ENCODE peak calls at places on chromosome 14, in four cellular contexts. D is H1, A is upper lobe of left lung, S is HCT116. M is an unnamed sample.

GRCh38 chr14:56119221-56119967 is 1.2 kb downstream of the PELI2 start:
- DNase-seq in A (peak), S (no peak), D (peak), M (peak)

GRCh38 chr14:44941591-44941990 is 20.2 kb downstream of the KLHL28 start:
- DNase-seq in S (no peak), A (no peak), D (no peak), M (no peak)

GRCh38 chr14:35632276-35633071 is 98.5 kb downstream of the INSM2 start:
- DNase-seq in A (no peak), D (no peak), S (no peak), M (no peak)

GRCh38 chr14:90381011-90381790 is 15.6 kb upstream of the CALM1 start:
- DNase-seq in D (no peak), A (no peak), S (no peak), M (peak)

GRCh38 chr14:36275741-36276140 is 44.7 kb downstream of the MBIP start:
- DNase-seq in D (no peak), S (no peak), A (no peak), M (no peak)

GRCh38 chr14:67557118-67557517 is 24.0 kb downstream of the PLEKHH1 start:
- DNase-seq in S (no peak), D (no peak), A (no peak), M (no peak)

GRCh38 chr14:43116341-43116740 is 1390.7 kb downstream of the FSCB start:
- DNase-seq in D (no peak), A (no peak), S (no peak), M (no peak)

GRCh38 chr14:97005908-97006307 is 208.7 kb downstream of the VRK1 start:
- DNase-seq in S (no peak), A (no peak), D (no peak), M (no peak)

GRCh38 chr14:71692496-71692895 is 239.7 kb upstream of the RGS6 start:
- DNase-seq in A (no peak), S (no peak), D (no peak), M (no peak)

GRCh38 chr14:89236846-89237245 is 180.2 kb downstream of the FOXN3 start:
- DNase-seq in D (no peak), A (no peak), S (no peak), M (no peak)

GRCh38 chr14:90616881-90617280 is 199.3 kb downstream of the TTC7B start:
- DNase-seq in A (no peak), D (no peak), S (no peak), M (no peak)

GRCh38 chr14:104383088-104383805 is 196.3 kb upstream of the C14orf180 start:
- DNase-seq in A (peak), D (no peak), S (no peak), M (no peak)

GRCh38 chr14:84825481-84825880 is 704.5 kb upstream of the FLRT2 start:
- DNase-seq in D (no peak), A (no peak), S (no peak), M (no peak)

GRCh38 chr14:95260537-95261440 is 58.9 kb downstream of the CLMN start:
- DNase-seq in D (no peak), S (no peak), A (no peak), M (no peak)

GRCh38 chr14:93430319-93430801 is 379 bp upstream of the UNC79 start:
- DNase-seq in D (peak), A (peak), S (no peak), M (no peak)

GRCh38 chr14:71591929-71592328 is 340.3 kb upstream of the RGS6 start:
- DNase-seq in D (no peak), A (no peak), S (peak), M (no peak)

GRCh38 chr14:37197421-37198272 is at the start of gene MIPOL1:
- DNase-seq in A (peak), D (peak), S (peak), M (peak)

GRCh38 chr14:38226366-38226765 is 18.7 kb downstream of the SSTR1 start:
- DNase-seq in S (no peak), D (no peak), A (no peak), M (no peak)

GRCh38 chr14:78902010-78902623 is 731.9 kb downstream of the NRXN3 start:
- DNase-seq in D (peak), S (no peak), A (no peak), M (peak)

GRCh38 chr14:35576260-35576659 is 42.3 kb downstream of the INSM2 start:
- DNase-seq in S (no peak), A (no peak), D (no peak), M (no peak)

GRCh38 chr14:76962303-76962660 is 66.2 kb downstream of the IRF2BPL start:
- DNase-seq in S (no peak), D (no peak), A (no peak), M (no peak)

GRCh38 chr14:103550451-103551337 is 11.8 kb downstream of the BAG5 start:
- DNase-seq in A (peak), S (no peak), D (no peak), M (no peak)

GRCh38 chr14:69247691-69248440 is 12.1 kb upstream of the GALNT16 start:
- DNase-seq in A (no peak), D (no peak), S (no peak), M (no peak)
- TF ChIP-seq CTCF in A (no peak), D (no peak), S (no peak), M (peak)

GRCh38 chr14:102496955-102497744 is 12.4 kb downstream of the ANKRD9 start:
- DNase-seq in D (no peak), A (peak), S (no peak), M (no peak)
- TF ChIP-seq POLR2A in D (no peak), A (no peak), S (no peak), M (no peak)

GRCh38 chr14:24314377-24315193 is 3.3 kb downstream of the LTB4R start:
- DNase-seq in S (no peak), D (no peak), A (no peak), M (no peak)
- TF ChIP-seq POLR2AphosphoS5 in S (no peak), D (no peak), A (no peak), M (no peak)

GRCh38 chr14:64763089-64763782 is 59.0 kb downstream of the PLEKHG3 start:
- DNase-seq in S (no peak), A (no peak), D (no peak), M (no peak)

GRCh38 chr14:64765740-64766302 is 61.6 kb downstream of the PLEKHG3 start:
- DNase-seq in A (no peak), D (no peak), S (no peak), M (no peak)

GRCh38 chr14:64764641-64765520 is 60.7 kb downstream of the PLEKHG3 start:
- DNase-seq in A (peak), S (peak), D (peak), M (peak)

GRCh38 chr14:64762044-64763034 is 58.1 kb downstream of the PLEKHG3 start:
- DNase-seq in D (no peak), S (peak), A (peak), M (peak)

DNA sequence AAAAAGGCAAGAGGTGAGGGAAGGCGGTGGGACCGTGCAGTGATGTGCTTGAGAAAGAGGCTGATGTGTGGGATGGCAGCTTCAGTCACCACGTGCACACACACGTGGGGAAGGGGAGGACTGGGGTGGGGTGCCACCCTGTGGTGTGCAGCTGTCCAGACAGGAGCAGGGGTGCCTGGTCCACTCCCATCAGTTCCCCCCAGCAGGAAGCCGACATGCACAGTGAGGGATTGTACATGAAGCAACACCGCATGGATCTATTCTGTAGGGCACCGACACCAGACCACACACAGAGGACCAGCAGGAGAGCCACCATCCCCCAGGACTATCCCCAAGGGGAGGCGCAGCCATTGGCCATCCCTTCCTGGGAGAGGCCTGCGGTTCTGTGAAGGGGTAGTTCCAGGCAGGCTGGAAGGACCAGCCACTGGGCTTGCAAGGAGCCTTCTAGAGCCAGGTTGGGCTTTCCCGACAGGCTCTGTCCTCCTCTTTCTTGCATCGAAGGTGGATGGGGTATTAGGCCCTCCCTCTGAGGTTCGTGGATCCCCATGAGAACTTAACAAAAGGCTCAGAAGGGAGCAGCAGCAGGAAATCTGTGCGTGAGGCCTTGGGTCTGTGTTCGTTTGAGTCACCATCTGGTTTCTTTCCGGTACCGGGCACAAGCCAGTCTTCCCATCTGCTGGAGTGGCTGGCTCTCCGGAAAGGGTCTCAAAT is 59.7 kb downstream of the PLEKHG3 start:
- DNase-seq in S (no peak), A (no peak), D (no peak), M (no peak)
- TF ChIP-seq CTCF in S (no peak), A (no peak), D (no peak), M (no peak)

GRCh38 chr14:23299986-23300686 is 2.5 kb downstream of the PPP1R3E start:
- DNase-seq in D (no peak), S (no peak), A (no peak), M (no peak)

GRCh38 chr14:23300687-23301223 is 1.9 kb downstream of the PPP1R3E start:
- DNase-seq in D (no peak), S (no peak), A (no peak), M (no peak)

GRCh38 chr14:23301969-23302289 is 730 bp downstream of the PPP1R3E start:
- DNase-seq in D (no peak), S (no peak), A (peak), M (no peak)

GRCh38 chr14:23302290-23303225 is at the start of gene PPP1R3E:
- DNase-seq in S (no peak), A (peak), D (peak), M (peak)

GRCh38 chr14:23301288-23301968 is 1.2 kb downstream of the PPP1R3E start:
- DNase-seq in A (peak), S (peak), D (peak), M (peak)
- TF ChIP-seq POLR2A in A (peak), S (peak), D (no peak), M (no peak)

DNA sequence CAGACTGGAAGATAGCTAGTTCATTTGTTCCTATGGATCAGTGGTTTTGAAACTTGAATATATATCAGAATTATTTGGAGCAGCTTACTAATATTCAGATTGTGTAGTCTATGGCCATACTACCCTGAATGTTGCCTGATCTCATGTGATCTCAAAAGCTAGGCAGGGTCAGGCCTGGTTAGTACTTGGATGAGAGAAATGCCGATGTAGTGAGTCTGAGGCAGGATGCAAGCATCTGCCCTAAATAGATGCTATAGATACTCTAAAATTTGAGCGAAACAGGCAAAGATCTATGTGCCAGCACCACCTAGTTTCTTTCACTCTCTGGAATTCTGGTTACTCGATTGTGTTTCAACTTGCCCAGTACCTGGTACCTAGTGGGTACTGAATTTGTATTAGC is 40.9 kb downstream of the FRMD6 start:
- DNase-seq in A (no peak), D (no peak), S (no peak), M (no peak)
- TF ChIP-seq POLR2AphosphoS5 in A (no peak), D (no peak), S (no peak), M (no peak)

M was measured in stomach.